ENCODE peak calls at places on chromosomes 16 and 17, in six cellular contexts. A is NCI-H2081, H is fibroblast of villous mesenchyme, I is hepatic stellate cell, F is lung, T is lower leg skin. Y is an unnamed sample.

GRCh38 chr16:11613381-11614303 is 26.9 kb upstream of the LITAF start:
- DNase-seq in F (peak; percentile 71), A (no peak), H (no peak), T (peak; percentile 72), I (no peak), Y (no peak)

GRCh38 chr16:14308357-14308723 is 237.2 kb downstream of the MRTFB start:
- DNase-seq in H (no peak), T (no peak), A (no peak), I (no peak), F (no peak), Y (no peak)

GRCh38 chr16:47323241-47323640 is 137.6 kb downstream of the ITFG1 start:
- DNase-seq in H (no peak), F (no peak), A (no peak), T (no peak), I (no peak), Y (no peak)

GRCh38 chr17:40295471-40296457 is 8.1 kb downstream of the CDC6 start:
- DNase-seq in A (no peak), T (no peak), H (no peak), I (no peak), F (no peak), Y (no peak)

GRCh38 chr17:58082870-58083490 is at the start of gene DYNLL2:
- DNase-seq in T (peak; percentile 88), A (peak; percentile 95), I (peak; percentile 94), H (peak; percentile 87), F (peak; percentile 94), Y (peak; percentile 98)

GRCh38 chr16:88287219-88287618 is 95.5 kb upstream of the ZNF469 start:
- DNase-seq in A (peak; percentile 34), F (no peak), H (no peak), I (no peak), T (no peak), Y (peak; percentile 45)

GRCh38 chr16:79756571-79756970 is 156.0 kb upstream of the MAF start:
- DNase-seq in F (no peak), I (no peak), H (no peak), A (no peak), T (no peak), Y (no peak)

GRCh38 chr17:81463506-81463905 is 49.1 kb downstream of the ACTG1 start:
- DNase-seq in T (no peak), F (no peak), H (no peak), I (no peak), A (no peak), Y (no peak)

GRCh38 chr16:27314161-27314723 is 468 bp downstream of the IL4R start:
- DNase-seq in F (peak; percentile 51), I (peak; percentile 82), A (no peak), T (peak; percentile 49), H (peak; percentile 98), Y (peak; percentile 65)

GRCh38 chr17:43211123-43211479 is 574 bp upstream of the TMEM106A start:
- DNase-seq in F (no peak), A (no peak), T (no peak), H (peak; percentile 8), I (no peak), Y (no peak)

GRCh38 chr16:27237229-27238015 is 31.1 kb downstream of the NSMCE1 start:
- DNase-seq in I (no peak), A (no peak), H (no peak), F (no peak), T (no peak), Y (no peak)

GRCh38 chr17:68324114-68324513 is 32.8 kb downstream of the ARSG start:
- DNase-seq in H (no peak), I (no peak), F (no peak), T (no peak), A (no peak), Y (no peak)

GRCh38 chr17:77741109-77741508 is 217.4 kb upstream of the TNRC6C start:
- DNase-seq in T (no peak), H (no peak), I (no peak), A (no peak), F (no peak), Y (no peak)

GRCh38 chr17:38885044-38885727 is 15.3 kb downstream of the LASP1 start:
- DNase-seq in T (no peak), I (no peak), F (no peak), A (no peak), H (no peak), Y (no peak)

GRCh38 chr16:48818257-48818656 is 208.3 kb upstream of the N4BP1 start:
- DNase-seq in T (no peak), I (no peak), H (no peak), F (peak; percentile 19), A (no peak), Y (no peak)